ENCODE peak calls at places on chromosomes 3 and 15, in ten cellular contexts. R is KBM-7, W is heart left ventricle, M is prostate gland, B is cerebellar cortex, F is NT2/D1, D is kidney, U is RKO, E is astrocyte of the hippocampus, L is esophagus muscularis mucosa. N is an unnamed sample.

GRCh38 chr3:159486580-159486979 is 502.1 kb upstream of the IL12A start:
- DNase-seq in R (peak), W (no peak), M (no peak), B (no peak), F (no peak), D (no peak), U (no peak), E (no peak), L (no peak), N (peak)

GRCh38 chr15:41895491-41895890 is 1.6 kb upstream of the SPTBN5 start:
- DNase-seq in R (no peak), W (peak), M (no peak), B (no peak), F (no peak), D (no peak), U (no peak), E (peak), L (no peak), N (no peak)

GRCh38 chr3:44993471-44994205 is 17.6 kb downstream of the EXOSC7 start:
- DNase-seq in R (no peak), W (no peak), M (no peak), B (no peak), F (no peak), D (no peak), U (no peak), E (peak), L (no peak), N (no peak)

GRCh38 chr3:45067486-45067885 is 41.4 kb downstream of the CLEC3B start:
- DNase-seq in R (no peak), W (no peak), M (no peak), B (no peak), F (no peak), D (no peak), U (no peak), E (no peak), L (no peak), N (no peak)

GRCh38 chr3:102576651-102577050 is 141.8 kb downstream of the ZPLD1 start:
- DNase-seq in R (no peak), W (no peak), M (no peak), B (no peak), F (no peak), D (no peak), U (no peak), E (no peak), L (no peak), N (no peak)

GRCh38 chr3:14583543-14584091 is 43.5 kb upstream of the GRIP2 start:
- DNase-seq in R (no peak), W (no peak), M (no peak), B (no peak), F (no peak), D (no peak), U (no peak), E (peak), L (no peak), N (no peak)

GRCh38 chr15:75721462-75721922 is 8.8 kb upstream of the CSPG4 start:
- DNase-seq in R (no peak), W (no peak), M (no peak), B (no peak), F (no peak), D (peak), U (no peak), E (no peak), L (no peak), N (no peak)

GRCh38 chr3:59424268-59425010 is 374.6 kb upstream of the CFAP20DC start:
- DNase-seq in R (no peak), W (no peak), M (no peak), B (no peak), F (no peak), D (no peak), U (no peak), E (peak), L (no peak), N (no peak)

GRCh38 chr3:29454326-29454725 is 173.5 kb downstream of the RBMS3 start:
- DNase-seq in R (no peak), W (no peak), M (peak), B (no peak), F (no peak), D (no peak), U (no peak), E (no peak), L (no peak), N (no peak)

N was measured in iPS DF 19.7.